ENCODE peak calls at places on chromosomes 7 and 10, in five cellular contexts. Y is upper lobe of right lung; V is astrocyte of the cerebellum; K is CD4-positive, alpha-beta memory T cell; U is heart right ventricle. P is an unnamed sample.

GRCh38 chr7:50068850-50069551 is 24.0 kb downstream of the ZPBP start:
- DNase-seq in V (peak), K (peak), U (peak), Y (no peak), P (peak)

GRCh38 chr7:37329940-37330339 is 118.7 kb downstream of the ELMO1 start:
- DNase-seq in V (no peak), Y (no peak), U (no peak), K (no peak), P (no peak)

GRCh38 chr7:84354866-84355265 is 160.3 kb upstream of the SEMA3A start:
- DNase-seq in K (no peak), V (no peak), U (no peak), Y (no peak), P (no peak)

GRCh38 chr7:118104812-118105441 is 79.0 kb upstream of the LSM8 start:
- DNase-seq in Y (no peak), K (no peak), U (no peak), V (peak), P (no peak)

GRCh38 chr10:35498693-35499092 is 106.4 kb upstream of the GJD4 start:
- DNase-seq in U (no peak), Y (no peak), K (no peak), V (no peak), P (no peak)

GRCh38 chr10:19817251-19818046 is 1.2 kb downstream of the PLXDC2 start:
- DNase-seq in V (no peak), U (peak), Y (peak), K (no peak), P (peak)

GRCh38 chr10:131997366-131998049 is 15.8 kb upstream of the BNIP3 start:
- DNase-seq in U (peak), V (peak), Y (peak), K (no peak), P (peak)

GRCh38 chr10:103776878-103777591 is 78.3 kb downstream of the SH3PXD2A start:
- DNase-seq in Y (no peak), K (no peak), U (peak), V (no peak), P (no peak)

GRCh38 chr7:51326646-51327286 is 10.2 kb upstream of the COBL start:
- DNase-seq in V (no peak), U (no peak), K (no peak), Y (no peak), P (no peak)

GRCh38 chr7:78296689-78297371 is 498.3 kb downstream of the PHTF2 start:
- DNase-seq in Y (no peak), V (no peak), U (no peak), K (no peak), P (peak)

GRCh38 chr7:20561466-20561865 is 54.0 kb upstream of the ABCB5 start:
- DNase-seq in V (no peak), Y (no peak), U (no peak), K (no peak), P (no peak)

GRCh38 chr10:102504179-102504975 is 605 bp downstream of the SUFU start:
- DNase-seq in U (peak), K (peak), Y (peak), V (no peak), P (peak)

GRCh38 chr7:68866136-68866535 is 732.1 kb upstream of the AUTS2 start:
- DNase-seq in K (no peak), V (no peak), U (no peak), Y (no peak), P (no peak)

GRCh38 chr10:11024596-11024995 is 6.9 kb downstream of the CELF2 start:
- DNase-seq in K (no peak), U (no peak), Y (no peak), V (no peak), P (no peak)

GRCh38 chr7:150324366-150324961 is 1.1 kb upstream of the ACTR3C start:
- DNase-seq in K (no peak), Y (no peak), V (no peak), U (no peak), P (no peak)

GRCh38 chr7:13032524-13032923 is 345.1 kb downstream of the ARL4A start:
- DNase-seq in Y (no peak), K (no peak), U (no peak), V (no peak), P (no peak)

GRCh38 chr7:44346063-44346462 is 20.7 kb upstream of the CAMK2B start:
- DNase-seq in Y (no peak), U (no peak), V (no peak), K (no peak), P (no peak)

GRCh38 chr10:1156616-1156886 is 100.4 kb downstream of the WDR37 start:
- DNase-seq in Y (no peak), V (no peak), U (no peak), K (no peak), P (no peak)

GRCh38 chr7:106017657-106018056 is 54.6 kb downstream of the CDHR3 start:
- DNase-seq in V (no peak), K (no peak), U (no peak), Y (no peak), P (no peak)

GRCh38 chr7:68176974-68177373 is 1180.3 kb downstream of the TYW1 start:
- DNase-seq in K (no peak), V (peak), U (peak), Y (no peak), P (peak)

GRCh38 chr7:33854178-33854577 is 51.2 kb upstream of the BMPER start:
- DNase-seq in V (peak), U (no peak), K (no peak), Y (no peak), P (no peak)

DNA sequence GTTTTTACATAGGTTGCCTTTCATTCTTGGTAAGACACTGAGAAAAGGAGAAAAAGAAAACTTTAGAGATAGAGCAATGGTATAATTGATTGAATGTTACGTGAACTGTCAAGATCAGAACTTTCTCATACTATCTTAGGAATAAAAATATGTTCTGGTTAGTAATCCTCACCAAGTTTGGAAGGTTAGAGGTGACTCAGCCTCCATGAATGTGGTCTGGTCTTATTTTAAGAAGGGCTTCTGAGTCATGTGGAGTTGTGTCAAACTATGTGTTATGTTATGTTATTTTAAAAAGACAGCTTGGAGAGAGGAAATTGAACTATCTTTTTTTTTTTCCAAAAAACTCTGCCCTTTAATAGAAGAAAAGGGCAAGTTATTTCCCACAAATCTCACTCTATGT is 458.6 kb upstream of the KLF6 start:
- DNase-seq in Y (no peak), V (peak), U (peak), K (no peak), P (no peak)
- H3K4me3 ChIP-seq in Y (peak), V (no peak), U (peak), K (no peak), P (no peak)

GRCh38 chr7:23759556-23760391 is 49.8 kb downstream of the STK31 start:
- DNase-seq in K (no peak), Y (no peak), U (no peak), V (peak), P (peak)
- H3K4me3 ChIP-seq in K (no peak), Y (no peak), U (no peak), V (no peak), P (no peak)

GRCh38 chr7:3300221-3300650 is 816 bp upstream of the SDK1 start:
- DNase-seq in Y (no peak), V (no peak), U (no peak), K (no peak), P (no peak)

GRCh38 chr7:3301831-3302618 is 973 bp downstream of the SDK1 start:
- DNase-seq in K (no peak), U (no peak), Y (no peak), V (peak), P (peak)

GRCh38 chr7:3300651-3301471 is at the start of gene SDK1:
- DNase-seq in K (peak), U (peak), V (peak), Y (peak), P (peak)

GRCh38 chr7:3302681-3303320 is 1.7 kb downstream of the SDK1 start:
- DNase-seq in U (no peak), K (no peak), V (no peak), Y (no peak), P (no peak)

DNA sequence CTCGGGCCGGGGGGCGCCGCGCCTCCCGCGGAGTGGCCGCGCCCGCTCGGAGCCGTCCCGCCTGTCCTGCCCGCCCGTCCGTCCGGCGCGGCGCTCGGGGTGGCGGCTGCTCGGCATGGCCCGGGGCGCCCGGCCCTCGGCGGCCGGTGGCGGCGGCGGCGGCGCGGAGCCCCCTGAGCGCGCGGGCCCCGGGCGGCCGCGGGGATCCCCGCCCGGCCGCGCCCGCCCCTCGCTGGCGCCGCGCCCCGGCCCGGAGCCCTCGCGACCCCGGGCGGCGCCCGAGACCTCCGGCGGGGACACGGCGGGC is 373 bp downstream of the SDK1 start:
- DNase-seq in K (no peak), U (no peak), V (no peak), Y (no peak), P (no peak)
- H3K4me3 ChIP-seq in K (no peak), U (peak), V (peak), Y (peak), P (peak)

GRCh38 chr10:50992972-50993766 is 81.1 kb upstream of the PRKG1 start:
- DNase-seq in V (no peak), U (no peak), K (no peak), Y (peak), P (peak)

GRCh38 chr10:50991496-50992355 is 82.6 kb upstream of the PRKG1 start:
- DNase-seq in V (no peak), K (no peak), U (peak), Y (peak), P (peak)

GRCh38 chr10:50993817-50994251 is 80.5 kb upstream of the PRKG1 start:
- DNase-seq in V (no peak), Y (no peak), U (peak), K (no peak), P (peak)

GRCh38 chr10:50990568-50991495 is 83.5 kb upstream of the PRKG1 start:
- DNase-seq in V (peak), U (peak), K (no peak), Y (peak), P (peak)

GRCh38 chr10:50992356-50992866 is 81.9 kb upstream of the PRKG1 start:
- DNase-seq in K (no peak), U (peak), V (no peak), Y (no peak), P (peak)
- H3K4me3 ChIP-seq in K (no peak), U (peak), V (peak), Y (peak), P (peak)

DNA sequence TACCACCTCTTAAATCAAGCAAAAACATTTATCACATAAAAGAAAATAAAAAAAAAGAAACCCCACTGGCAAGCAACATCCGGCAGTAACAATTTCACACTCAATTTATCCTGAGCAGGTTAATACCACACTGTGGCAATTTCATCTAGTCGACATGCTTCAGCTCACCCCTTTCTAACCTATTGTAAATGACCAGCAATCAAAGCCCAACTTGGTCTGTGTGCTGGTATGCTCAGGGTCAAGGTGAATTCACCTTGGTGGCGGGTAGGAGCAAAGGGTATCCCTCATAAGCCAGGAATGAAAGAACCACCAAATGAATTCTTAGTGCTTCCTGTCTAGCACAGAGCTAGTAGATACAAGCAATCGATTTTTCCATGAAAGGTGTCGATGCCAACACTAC is 109.1 kb upstream of the AFAP1L2 start:
- DNase-seq in U (no peak), Y (no peak), K (no peak), V (no peak), P (no peak)
- H3K4me3 ChIP-seq in U (no peak), Y (no peak), K (no peak), V (no peak), P (no peak)

GRCh38 chr10:30817541-30817940 is 188.0 kb upstream of the LYZL2 start:
- DNase-seq in K (no peak), V (no peak), U (no peak), Y (no peak), P (no peak)

GRCh38 chr10:30818010-30818660 is 188.6 kb upstream of the LYZL2 start:
- DNase-seq in V (no peak), Y (no peak), U (peak), K (no peak), P (no peak)

GRCh38 chr10:30819306-30820190 is 190.0 kb upstream of the LYZL2 start:
- DNase-seq in U (no peak), K (no peak), V (no peak), Y (no peak), P (no peak)

GRCh38 chr10:30820282-30820991 is 190.9 kb upstream of the LYZL2 start:
- DNase-seq in U (no peak), Y (no peak), V (peak), K (no peak), P (no peak)

DNA sequence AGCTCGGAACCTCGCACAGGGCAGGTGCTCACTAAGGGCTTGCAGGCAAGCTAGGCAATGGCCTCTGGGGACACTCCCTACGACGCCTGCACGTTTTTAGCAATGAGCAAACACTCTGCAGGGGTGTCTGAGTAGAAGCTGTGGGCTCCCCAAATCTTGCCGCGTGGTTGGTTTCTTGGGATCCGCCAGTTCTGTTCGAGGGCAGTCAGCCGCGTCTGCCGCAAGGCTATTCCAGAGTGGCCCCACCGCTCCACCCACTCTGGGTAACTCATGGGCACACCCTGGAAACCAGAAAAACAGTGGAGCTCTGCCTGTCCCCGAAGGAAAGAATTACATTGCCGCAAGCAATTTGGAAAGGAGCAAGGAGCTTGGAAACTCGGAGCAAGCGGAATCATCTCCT is 189.3 kb upstream of the LYZL2 start:
- DNase-seq in K (no peak), Y (no peak), V (no peak), U (peak), P (no peak)
- H3K4me3 ChIP-seq in K (no peak), Y (no peak), V (no peak), U (peak), P (no peak)

DNA sequence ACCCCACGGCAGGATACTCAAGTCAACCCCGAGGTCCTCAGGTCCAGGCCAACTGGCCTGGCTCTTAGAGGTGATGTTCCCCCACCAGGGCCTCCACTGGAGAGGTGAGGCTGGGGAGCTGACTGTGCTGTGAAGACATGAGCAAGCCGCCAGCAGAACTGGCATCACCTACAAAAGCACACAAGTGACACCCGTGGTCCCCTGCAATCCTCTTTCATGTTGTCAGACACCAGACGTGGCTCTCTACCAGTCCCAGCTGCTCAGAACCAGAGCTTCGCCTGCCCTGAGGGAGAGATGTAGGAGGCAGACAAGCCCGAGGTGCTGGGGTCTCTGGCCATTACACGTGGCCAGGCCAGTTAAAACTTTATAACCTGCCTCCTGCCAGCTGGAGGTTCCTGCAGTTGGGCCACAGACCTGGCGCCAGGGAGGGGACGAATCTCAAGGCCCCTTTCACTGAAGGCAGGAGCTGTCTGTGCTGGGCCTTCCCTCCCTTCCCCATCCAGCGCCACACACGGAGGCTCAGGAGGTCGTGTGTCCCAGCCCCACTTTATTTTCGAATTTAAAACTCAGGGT is 2.2 kb downstream of the COMTD1 start:
- DNase-seq in V (no peak), U (no peak), K (no peak), Y (no peak), P (peak)
- H3K4me3 ChIP-seq in V (no peak), U (no peak), K (no peak), Y (peak), P (no peak)

GRCh38 chr7:25613912-25614311 is 385.6 kb upstream of the NPVF start:
- DNase-seq in U (no peak), V (no peak), Y (no peak), K (no peak), P (no peak)
- H3K4me3 ChIP-seq in U (no peak), V (no peak), Y (no peak), K (no peak), P (no peak)

GRCh38 chr7:260441-261281 is 29.3 kb upstream of the FOXL3 start:
- DNase-seq in U (no peak), K (no peak), Y (peak), V (no peak), P (peak)
- H3K4me3 ChIP-seq in U (no peak), K (no peak), Y (no peak), V (no peak), P (no peak)

DNA sequence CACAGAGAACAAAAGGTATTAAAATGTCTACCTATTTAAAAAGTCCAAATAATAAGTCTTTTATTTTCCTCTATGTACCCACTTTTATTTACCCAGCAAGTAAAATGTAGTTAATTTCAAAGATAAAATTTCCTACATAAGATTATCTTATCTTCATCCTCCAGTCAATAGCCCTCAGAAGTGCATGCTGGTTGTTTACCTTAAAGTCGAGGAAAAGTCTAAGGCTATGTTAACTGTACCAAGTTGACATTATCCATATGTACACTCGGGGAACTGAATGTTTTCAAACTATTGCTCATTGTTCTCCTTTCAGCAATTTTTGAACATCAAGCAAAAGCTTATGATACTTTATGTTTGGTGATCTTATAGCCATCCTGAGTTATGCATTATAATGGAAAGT is 24.1 kb upstream of the LIPF start:
- DNase-seq in U (no peak), Y (no peak), K (no peak), V (no peak), P (no peak)
- H3K4me3 ChIP-seq in U (no peak), Y (no peak), K (no peak), V (no peak), P (no peak)

P was measured in pancreas.